ENCODE peak calls at places on chromosomes 2 and 18, in five cellular contexts. One of them, this sample, is unnamed.

GRCh38 chr2:8554296-8554806 is 127.5 kb upstream of the ID2 start:
- DNase-seq in pancreas: peak
- DNase-seq in neural progenitor cell: no peak
- DNase-seq in MCF 10A: no peak
- DNase-seq in endodermal cell: no peak
- DNase-seq in this sample: no peak

GRCh38 chr2:202378001-202378400 is 1.9 kb downstream of the BMPR2 start:
- DNase-seq in pancreas: no peak
- DNase-seq in neural progenitor cell: no peak
- DNase-seq in MCF 10A: peak
- DNase-seq in endodermal cell: no peak
- DNase-seq in this sample: no peak

GRCh38 chr2:58064136-58064535 is 17.5 kb downstream of the VRK2 start:
- DNase-seq in pancreas: no peak
- DNase-seq in neural progenitor cell: no peak
- DNase-seq in MCF 10A: no peak
- DNase-seq in endodermal cell: no peak
- DNase-seq in this sample: no peak

GRCh38 chr2:8581048-8581561 is 100.8 kb upstream of the ID2 start:
- DNase-seq in pancreas: no peak
- DNase-seq in neural progenitor cell: no peak
- DNase-seq in MCF 10A: no peak
- DNase-seq in endodermal cell: no peak
- DNase-seq in this sample: no peak

GRCh38 chr2:29444150-29444549 is 328.9 kb downstream of the CLIP4 start:
- DNase-seq in pancreas: no peak
- DNase-seq in neural progenitor cell: no peak
- DNase-seq in MCF 10A: no peak
- DNase-seq in endodermal cell: no peak
- DNase-seq in this sample: no peak

GRCh38 chr2:237122214-237122666 is 36.6 kb downstream of the COPS8 start:
- DNase-seq in pancreas: no peak
- DNase-seq in neural progenitor cell: peak
- DNase-seq in MCF 10A: peak
- DNase-seq in endodermal cell: peak
- DNase-seq in this sample: peak

GRCh38 chr2:75464348-75464946 is 96.3 kb downstream of the EVA1A start:
- DNase-seq in pancreas: no peak
- DNase-seq in neural progenitor cell: no peak
- DNase-seq in MCF 10A: peak
- DNase-seq in endodermal cell: peak
- DNase-seq in this sample: no peak

GRCh38 chr18:36561046-36561445 is 263.5 kb downstream of the FHOD3 start:
- DNase-seq in pancreas: no peak
- DNase-seq in neural progenitor cell: no peak
- DNase-seq in MCF 10A: no peak
- DNase-seq in endodermal cell: no peak
- DNase-seq in this sample: no peak

GRCh38 chr2:212914392-212914791 is 237.0 kb downstream of the IKZF2 start:
- DNase-seq in pancreas: no peak
- DNase-seq in neural progenitor cell: no peak
- DNase-seq in MCF 10A: no peak
- DNase-seq in endodermal cell: no peak
- DNase-seq in this sample: no peak

GRCh38 chr18:2494921-2495320 is 76.4 kb downstream of the METTL4 start:
- DNase-seq in pancreas: no peak
- DNase-seq in neural progenitor cell: no peak
- DNase-seq in MCF 10A: no peak
- DNase-seq in endodermal cell: no peak
- DNase-seq in this sample: no peak

GRCh38 chr2:46878886-46879285 is 36.7 kb downstream of the MCFD2 start:
- DNase-seq in pancreas: no peak
- DNase-seq in neural progenitor cell: peak
- DNase-seq in MCF 10A: no peak
- DNase-seq in endodermal cell: peak
- DNase-seq in this sample: no peak

GRCh38 chr2:28390857-28391563 is 1.6 kb upstream of the FOSL2 start:
- DNase-seq in pancreas: peak
- DNase-seq in neural progenitor cell: peak
- DNase-seq in MCF 10A: peak
- DNase-seq in endodermal cell: peak
- DNase-seq in this sample: peak

GRCh38 chr18:3103576-3103975 is 90.6 kb upstream of the LPIN2 start:
- DNase-seq in pancreas: no peak
- DNase-seq in neural progenitor cell: no peak
- DNase-seq in MCF 10A: no peak
- DNase-seq in endodermal cell: no peak
- DNase-seq in this sample: no peak

GRCh38 chr2:161250864-161251436 is 57.3 kb upstream of the PSMD14 start:
- DNase-seq in pancreas: no peak
- DNase-seq in neural progenitor cell: peak
- DNase-seq in MCF 10A: peak
- DNase-seq in endodermal cell: peak
- DNase-seq in this sample: peak

GRCh38 chr2:238895901-238896600 is 48.2 kb downstream of the TWIST2 start:
- DNase-seq in pancreas: no peak
- DNase-seq in neural progenitor cell: peak
- DNase-seq in MCF 10A: no peak
- DNase-seq in endodermal cell: peak
- DNase-seq in this sample: no peak

GRCh38 chr18:43422483-43422882 is 145.2 kb upstream of the SYT4 start:
- DNase-seq in pancreas: no peak
- DNase-seq in neural progenitor cell: peak
- DNase-seq in MCF 10A: peak
- DNase-seq in endodermal cell: peak
- DNase-seq in this sample: no peak

GRCh38 chr2:8627019-8627691 is 54.7 kb upstream of the ID2 start:
- DNase-seq in pancreas: no peak
- DNase-seq in neural progenitor cell: no peak
- DNase-seq in MCF 10A: no peak
- DNase-seq in endodermal cell: no peak
- DNase-seq in this sample: no peak

GRCh38 chr2:30769891-30770462 is 37.3 kb downstream of the CAPN13 start:
- DNase-seq in pancreas: no peak
- DNase-seq in neural progenitor cell: no peak
- DNase-seq in MCF 10A: no peak
- DNase-seq in endodermal cell: peak
- DNase-seq in this sample: no peak

GRCh38 chr2:211157211-211157610 is 600.8 kb downstream of the CPS1 start:
- DNase-seq in pancreas: no peak
- DNase-seq in neural progenitor cell: no peak
- DNase-seq in MCF 10A: no peak
- DNase-seq in endodermal cell: no peak
- DNase-seq in this sample: no peak

GRCh38 chr2:9234680-9235387 is 28.2 kb downstream of the ASAP2 start:
- DNase-seq in pancreas: no peak
- DNase-seq in neural progenitor cell: no peak
- DNase-seq in MCF 10A: peak
- DNase-seq in endodermal cell: no peak
- DNase-seq in this sample: no peak

GRCh38 chr2:156673981-156674380 is 237.8 kb downstream of the GPD2 start:
- DNase-seq in pancreas: no peak
- DNase-seq in neural progenitor cell: no peak
- DNase-seq in MCF 10A: no peak
- DNase-seq in endodermal cell: no peak
- DNase-seq in this sample: no peak

GRCh38 chr2:11697103-11697871 is 27.3 kb upstream of the NTSR2 start:
- DNase-seq in pancreas: no peak
- DNase-seq in neural progenitor cell: peak
- DNase-seq in MCF 10A: peak
- DNase-seq in endodermal cell: no peak
- DNase-seq in this sample: peak

GRCh38 chr2:74290066-74290465 is 53.1 kb downstream of the SLC4A5 start:
- DNase-seq in pancreas: no peak
- DNase-seq in neural progenitor cell: no peak
- DNase-seq in MCF 10A: no peak
- DNase-seq in endodermal cell: peak
- DNase-seq in this sample: no peak

GRCh38 chr18:57737661-57738060 is 65.5 kb downstream of the ATP8B1 start:
- DNase-seq in pancreas: no peak
- DNase-seq in neural progenitor cell: no peak
- DNase-seq in MCF 10A: peak
- DNase-seq in endodermal cell: no peak
- DNase-seq in this sample: no peak

GRCh38 chr18:28095041-28095440 is 81.9 kb downstream of the CDH2 start:
- DNase-seq in pancreas: no peak
- DNase-seq in neural progenitor cell: no peak
- DNase-seq in MCF 10A: no peak
- DNase-seq in endodermal cell: no peak
- DNase-seq in this sample: no peak

GRCh38 chr2:66888791-66889631 is 454.1 kb downstream of the MEIS1 start:
- DNase-seq in pancreas: no peak
- DNase-seq in neural progenitor cell: no peak
- DNase-seq in MCF 10A: peak
- DNase-seq in endodermal cell: no peak
- DNase-seq in this sample: no peak
- TF ChIP-seq CTCF in pancreas: no peak
- TF ChIP-seq CTCF in neural progenitor cell: no peak
- TF ChIP-seq CTCF in MCF 10A: no peak
- TF ChIP-seq CTCF in endodermal cell: no peak
- TF ChIP-seq CTCF in this sample: no peak

GRCh38 chr18:29823671-29824070 is 1218.9 kb downstream of the DSC3 start:
- DNase-seq in pancreas: no peak
- DNase-seq in neural progenitor cell: no peak
- DNase-seq in MCF 10A: peak
- DNase-seq in endodermal cell: no peak
- DNase-seq in this sample: no peak

GRCh38 chr18:29821544-29821943 is 1221.0 kb downstream of the DSC3 start:
- DNase-seq in pancreas: no peak
- DNase-seq in neural progenitor cell: no peak
- DNase-seq in MCF 10A: no peak
- DNase-seq in endodermal cell: no peak
- DNase-seq in this sample: no peak
- TF ChIP-seq CTCF in pancreas: no peak
- TF ChIP-seq CTCF in neural progenitor cell: no peak
- TF ChIP-seq CTCF in MCF 10A: no peak
- TF ChIP-seq CTCF in endodermal cell: no peak
- TF ChIP-seq CTCF in this sample: no peak

DNA sequence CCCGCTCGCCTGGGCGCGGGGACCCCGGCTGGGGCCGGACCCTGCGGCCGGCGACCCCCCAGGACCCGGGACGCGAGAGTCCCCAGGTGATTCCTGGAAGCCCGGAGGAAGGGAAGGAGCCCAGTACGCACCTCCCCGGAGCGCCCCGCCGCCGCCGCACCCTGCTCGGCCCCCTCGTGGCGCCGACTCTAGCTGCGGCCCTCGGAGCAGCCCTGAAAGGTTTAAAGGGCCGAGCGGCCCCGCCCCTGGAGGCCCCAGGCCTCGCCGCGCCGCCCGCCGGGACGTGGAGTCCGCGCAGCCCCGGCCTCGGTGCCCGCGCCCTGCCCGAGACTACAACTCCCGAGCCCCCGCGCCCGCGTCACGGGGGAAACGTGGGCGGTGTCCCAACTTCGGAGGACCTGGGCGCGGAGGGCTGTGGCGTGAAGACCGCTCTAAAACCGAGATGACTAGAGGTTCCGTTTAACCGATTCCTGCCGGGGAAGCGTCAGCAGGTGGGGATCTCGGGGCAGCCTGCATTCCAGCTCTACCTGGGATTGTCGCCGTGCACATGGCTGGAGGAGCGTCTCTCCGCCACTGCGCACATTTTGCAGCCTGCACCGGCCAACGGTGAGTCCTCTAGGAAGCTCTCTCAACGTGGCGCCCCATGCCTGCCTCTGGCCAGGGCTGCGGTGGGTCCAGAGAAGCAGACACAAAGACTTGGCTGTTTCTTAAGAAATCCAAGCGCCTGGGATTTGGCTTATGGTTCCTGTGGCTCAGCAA is at the start of gene TMEM150A:
- DNase-seq in pancreas: peak
- DNase-seq in neural progenitor cell: peak
- DNase-seq in MCF 10A: peak
- DNase-seq in endodermal cell: peak
- DNase-seq in this sample: peak
- TF ChIP-seq CTCF in pancreas: peak
- TF ChIP-seq CTCF in neural progenitor cell: peak
- TF ChIP-seq CTCF in MCF 10A: peak
- TF ChIP-seq CTCF in endodermal cell: peak
- TF ChIP-seq CTCF in this sample: peak

DNA sequence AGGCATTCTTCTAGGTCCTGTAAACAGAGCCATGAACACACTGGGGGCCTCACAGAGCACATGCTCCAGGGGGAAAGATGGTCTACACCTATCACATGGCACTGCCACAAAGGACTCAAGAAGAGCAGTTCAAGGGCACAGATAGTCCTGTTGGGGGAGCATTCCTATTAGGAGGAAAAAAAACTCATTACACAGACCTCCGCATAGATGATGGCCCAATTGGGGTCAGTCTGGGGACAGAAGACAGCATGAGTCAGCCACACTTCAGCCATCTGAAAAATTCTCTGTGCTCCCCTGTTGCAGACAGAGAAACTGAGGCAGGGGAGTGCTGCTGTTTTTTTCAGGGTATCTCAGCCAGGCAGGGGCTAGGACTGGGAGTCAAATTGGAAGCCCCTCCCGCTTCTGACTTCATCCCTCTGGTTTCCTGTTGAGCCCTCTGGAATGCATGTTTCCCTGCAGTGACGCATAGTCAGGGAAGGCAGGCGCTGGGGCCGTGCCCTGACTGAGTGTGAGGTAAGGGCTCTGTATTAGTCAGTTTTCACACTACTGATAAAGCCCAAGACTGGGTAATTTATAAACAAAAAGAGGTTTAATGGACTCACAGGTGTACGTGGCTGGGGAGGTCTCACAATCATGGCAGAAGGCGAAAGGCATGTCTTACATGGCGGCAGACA is 67.9 kb downstream of the RHOB start:
- DNase-seq in pancreas: peak
- DNase-seq in neural progenitor cell: no peak
- DNase-seq in MCF 10A: peak
- DNase-seq in endodermal cell: no peak
- DNase-seq in this sample: no peak
- TF ChIP-seq CTCF in pancreas: no peak
- TF ChIP-seq CTCF in neural progenitor cell: no peak
- TF ChIP-seq CTCF in MCF 10A: no peak
- TF ChIP-seq CTCF in endodermal cell: no peak
- TF ChIP-seq CTCF in this sample: no peak

DNA sequence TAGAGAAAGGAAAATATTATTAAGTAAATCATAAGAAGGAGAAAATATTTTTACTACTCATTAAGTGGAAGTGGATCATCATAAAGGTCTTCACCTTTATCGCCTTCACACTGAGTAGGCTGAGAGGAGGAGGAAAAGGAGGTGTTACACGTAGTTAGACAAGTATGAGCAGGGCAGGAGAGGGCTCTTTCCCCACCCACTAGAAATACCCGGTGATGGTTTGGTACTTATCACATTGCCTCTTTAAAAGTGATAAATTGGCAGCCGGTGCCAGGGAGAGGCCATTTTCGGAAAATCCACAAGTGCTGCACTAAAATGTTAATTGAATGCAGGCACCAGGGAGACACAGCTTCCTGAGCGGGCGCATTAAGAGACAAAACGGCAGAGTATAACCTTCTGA is 598.7 kb upstream of the SOX11 start:
- DNase-seq in pancreas: no peak
- DNase-seq in neural progenitor cell: no peak
- DNase-seq in MCF 10A: no peak
- DNase-seq in endodermal cell: no peak
- DNase-seq in this sample: no peak
- TF ChIP-seq CTCF in pancreas: no peak
- TF ChIP-seq CTCF in neural progenitor cell: no peak
- TF ChIP-seq CTCF in MCF 10A: no peak
- TF ChIP-seq CTCF in endodermal cell: no peak
- TF ChIP-seq CTCF in this sample: no peak

GRCh38 chr2:144890828-144891227 is 370.9 kb upstream of the ZEB2 start:
- DNase-seq in pancreas: no peak
- DNase-seq in neural progenitor cell: no peak
- DNase-seq in MCF 10A: peak
- DNase-seq in endodermal cell: peak
- DNase-seq in this sample: no peak
- TF ChIP-seq CTCF in pancreas: no peak
- TF ChIP-seq CTCF in neural progenitor cell: peak
- TF ChIP-seq CTCF in MCF 10A: no peak
- TF ChIP-seq CTCF in endodermal cell: peak
- TF ChIP-seq CTCF in this sample: peak